ENCODE peak calls at places on chromosome 7, in ten cellular contexts. One of them, this sample, is unnamed.

GRCh38 chr7:76997381-76998262 is 34.5 kb downstream of the SPDYE17 start:
- DNase-seq in GM12865: no peak
- DNase-seq in fibroblast of villous mesenchyme: no peak
- DNase-seq in psoas muscle: no peak
- DNase-seq in brain microvascular endothelial cell: no peak
- DNase-seq in HepG2: no peak
- DNase-seq in left ventricle myocardium inferior: no peak
- DNase-seq in CD4-positive, alpha-beta T cell: no peak
- DNase-seq in cardiac muscle cell: no peak
- DNase-seq in GM06990: no peak
- DNase-seq in this sample: no peak

GRCh38 chr7:33854178-33854577 is 51.2 kb upstream of the BMPER start:
- DNase-seq in GM12865: no peak
- DNase-seq in fibroblast of villous mesenchyme: no peak
- DNase-seq in psoas muscle: no peak
- DNase-seq in brain microvascular endothelial cell: no peak
- DNase-seq in HepG2: no peak
- DNase-seq in left ventricle myocardium inferior: no peak
- DNase-seq in CD4-positive, alpha-beta T cell: no peak
- DNase-seq in cardiac muscle cell: no peak
- DNase-seq in GM06990: no peak
- DNase-seq in this sample: no peak

GRCh38 chr7:114100810-114101209 is 182.0 kb upstream of the PPP1R3A start:
- DNase-seq in GM12865: no peak
- DNase-seq in fibroblast of villous mesenchyme: no peak
- DNase-seq in psoas muscle: no peak
- DNase-seq in brain microvascular endothelial cell: no peak
- DNase-seq in HepG2: no peak
- DNase-seq in left ventricle myocardium inferior: no peak
- DNase-seq in CD4-positive, alpha-beta T cell: no peak
- DNase-seq in cardiac muscle cell: no peak
- DNase-seq in GM06990: no peak
- DNase-seq in this sample: no peak

GRCh38 chr7:130144632-130145171 is 60.5 kb downstream of the TMEM209 start:
- DNase-seq in GM12865: no peak
- DNase-seq in fibroblast of villous mesenchyme: peak; percentile 60
- DNase-seq in psoas muscle: no peak
- DNase-seq in brain microvascular endothelial cell: peak; percentile 24
- DNase-seq in HepG2: peak; percentile 33
- DNase-seq in left ventricle myocardium inferior: no peak
- DNase-seq in CD4-positive, alpha-beta T cell: no peak
- DNase-seq in cardiac muscle cell: peak; percentile 23
- DNase-seq in GM06990: no peak
- DNase-seq in this sample: no peak

GRCh38 chr7:144728556-144728955 is 107.3 kb downstream of the TPK1 start:
- DNase-seq in GM12865: no peak
- DNase-seq in fibroblast of villous mesenchyme: no peak
- DNase-seq in psoas muscle: no peak
- DNase-seq in brain microvascular endothelial cell: no peak
- DNase-seq in HepG2: no peak
- DNase-seq in left ventricle myocardium inferior: no peak
- DNase-seq in CD4-positive, alpha-beta T cell: no peak
- DNase-seq in cardiac muscle cell: no peak
- DNase-seq in GM06990: no peak
- DNase-seq in this sample: no peak

GRCh38 chr7:33722383-33723096 is 182.8 kb upstream of the BMPER start:
- DNase-seq in GM12865: no peak
- DNase-seq in fibroblast of villous mesenchyme: peak; percentile 71
- DNase-seq in psoas muscle: peak; percentile 84
- DNase-seq in brain microvascular endothelial cell: peak; percentile 68
- DNase-seq in HepG2: peak; percentile 27
- DNase-seq in left ventricle myocardium inferior: no peak
- DNase-seq in CD4-positive, alpha-beta T cell: no peak
- DNase-seq in cardiac muscle cell: peak; percentile 84
- DNase-seq in GM06990: no peak
- DNase-seq in this sample: no peak

GRCh38 chr7:101606176-101606923 is 22.7 kb downstream of the MYL10 start:
- DNase-seq in GM12865: no peak
- DNase-seq in fibroblast of villous mesenchyme: no peak
- DNase-seq in psoas muscle: no peak
- DNase-seq in brain microvascular endothelial cell: no peak
- DNase-seq in HepG2: no peak
- DNase-seq in left ventricle myocardium inferior: no peak
- DNase-seq in CD4-positive, alpha-beta T cell: no peak
- DNase-seq in cardiac muscle cell: no peak
- DNase-seq in GM06990: no peak
- DNase-seq in this sample: no peak

GRCh38 chr7:2266911-2267310 is 24.9 kb downstream of the NUDT1 start:
- DNase-seq in GM12865: no peak
- DNase-seq in fibroblast of villous mesenchyme: peak; percentile 58
- DNase-seq in psoas muscle: no peak
- DNase-seq in brain microvascular endothelial cell: no peak
- DNase-seq in HepG2: no peak
- DNase-seq in left ventricle myocardium inferior: no peak
- DNase-seq in CD4-positive, alpha-beta T cell: no peak
- DNase-seq in cardiac muscle cell: no peak
- DNase-seq in GM06990: no peak
- DNase-seq in this sample: no peak

GRCh38 chr7:39609462-39610149 is 13.8 kb upstream of the RALA start:
- DNase-seq in GM12865: peak; percentile 16
- DNase-seq in fibroblast of villous mesenchyme: no peak
- DNase-seq in psoas muscle: no peak
- DNase-seq in brain microvascular endothelial cell: no peak
- DNase-seq in HepG2: no peak
- DNase-seq in left ventricle myocardium inferior: peak; percentile 33
- DNase-seq in CD4-positive, alpha-beta T cell: no peak
- DNase-seq in cardiac muscle cell: peak; percentile 24
- DNase-seq in GM06990: peak; percentile 37
- DNase-seq in this sample: peak; percentile 25

GRCh38 chr7:139557857-139558581 is 34.5 kb downstream of the CLEC2L start:
- DNase-seq in GM12865: no peak
- DNase-seq in fibroblast of villous mesenchyme: no peak
- DNase-seq in psoas muscle: no peak
- DNase-seq in brain microvascular endothelial cell: no peak
- DNase-seq in HepG2: no peak
- DNase-seq in left ventricle myocardium inferior: no peak
- DNase-seq in CD4-positive, alpha-beta T cell: no peak
- DNase-seq in cardiac muscle cell: no peak
- DNase-seq in GM06990: no peak
- DNase-seq in this sample: no peak

GRCh38 chr7:27192546-27193334 is 7.2 kb downstream of the HOXA13 start:
- DNase-seq in GM12865: no peak
- DNase-seq in fibroblast of villous mesenchyme: peak; percentile 76
- DNase-seq in psoas muscle: peak; percentile 51
- DNase-seq in brain microvascular endothelial cell: no peak
- DNase-seq in HepG2: no peak
- DNase-seq in left ventricle myocardium inferior: no peak
- DNase-seq in CD4-positive, alpha-beta T cell: no peak
- DNase-seq in cardiac muscle cell: no peak
- DNase-seq in GM06990: no peak
- DNase-seq in this sample: peak; percentile 33

GRCh38 chr7:119861385-119861784 is 411.6 kb upstream of the KCND2 start:
- DNase-seq in GM12865: no peak
- DNase-seq in fibroblast of villous mesenchyme: no peak
- DNase-seq in psoas muscle: no peak
- DNase-seq in brain microvascular endothelial cell: no peak
- DNase-seq in HepG2: no peak
- DNase-seq in left ventricle myocardium inferior: no peak
- DNase-seq in CD4-positive, alpha-beta T cell: no peak
- DNase-seq in cardiac muscle cell: no peak
- DNase-seq in GM06990: no peak
- DNase-seq in this sample: no peak

GRCh38 chr7:102320181-102320580 is 33.5 kb downstream of the SH2B2 start:
- DNase-seq in GM12865: no peak
- DNase-seq in fibroblast of villous mesenchyme: no peak
- DNase-seq in psoas muscle: no peak
- DNase-seq in brain microvascular endothelial cell: no peak
- DNase-seq in HepG2: no peak
- DNase-seq in left ventricle myocardium inferior: no peak
- DNase-seq in CD4-positive, alpha-beta T cell: no peak
- DNase-seq in cardiac muscle cell: no peak
- DNase-seq in GM06990: no peak
- DNase-seq in this sample: no peak

GRCh38 chr7:16915405-16915804 is 33.6 kb upstream of the AGR3 start:
- DNase-seq in GM12865: no peak
- DNase-seq in fibroblast of villous mesenchyme: peak; percentile 82
- DNase-seq in psoas muscle: no peak
- DNase-seq in brain microvascular endothelial cell: peak; percentile 90
- DNase-seq in HepG2: no peak
- DNase-seq in left ventricle myocardium inferior: no peak
- DNase-seq in CD4-positive, alpha-beta T cell: no peak
- DNase-seq in cardiac muscle cell: no peak
- DNase-seq in GM06990: no peak
- DNase-seq in this sample: no peak

GRCh38 chr7:92717982-92718716 is 118.2 kb downstream of the CDK6 start:
- DNase-seq in GM12865: peak; percentile 55
- DNase-seq in fibroblast of villous mesenchyme: peak; percentile 71
- DNase-seq in psoas muscle: peak; percentile 57
- DNase-seq in brain microvascular endothelial cell: peak; percentile 77
- DNase-seq in HepG2: peak; percentile 20
- DNase-seq in left ventricle myocardium inferior: no peak
- DNase-seq in CD4-positive, alpha-beta T cell: peak; percentile 9
- DNase-seq in cardiac muscle cell: no peak
- DNase-seq in GM06990: peak; percentile 36
- DNase-seq in this sample: peak; percentile 16

GRCh38 chr7:73618538-73618937 is 5.8 kb downstream of the MLXIPL start:
- DNase-seq in GM12865: no peak
- DNase-seq in fibroblast of villous mesenchyme: no peak
- DNase-seq in psoas muscle: no peak
- DNase-seq in brain microvascular endothelial cell: no peak
- DNase-seq in HepG2: no peak
- DNase-seq in left ventricle myocardium inferior: no peak
- DNase-seq in CD4-positive, alpha-beta T cell: no peak
- DNase-seq in cardiac muscle cell: no peak
- DNase-seq in GM06990: no peak
- DNase-seq in this sample: no peak

GRCh38 chr7:32677593-32677992 is 182.3 kb downstream of the AVL9 start:
- DNase-seq in GM12865: no peak
- DNase-seq in fibroblast of villous mesenchyme: no peak
- DNase-seq in psoas muscle: no peak
- DNase-seq in brain microvascular endothelial cell: no peak
- DNase-seq in HepG2: no peak
- DNase-seq in left ventricle myocardium inferior: no peak
- DNase-seq in CD4-positive, alpha-beta T cell: no peak
- DNase-seq in cardiac muscle cell: no peak
- DNase-seq in GM06990: no peak
- DNase-seq in this sample: no peak

GRCh38 chr7:141752634-141753033 is 11.3 kb upstream of the TAS2R3 start:
- DNase-seq in GM12865: no peak
- DNase-seq in fibroblast of villous mesenchyme: no peak
- DNase-seq in psoas muscle: no peak
- DNase-seq in brain microvascular endothelial cell: no peak
- DNase-seq in HepG2: no peak
- DNase-seq in left ventricle myocardium inferior: no peak
- DNase-seq in CD4-positive, alpha-beta T cell: no peak
- DNase-seq in cardiac muscle cell: peak; percentile 2
- DNase-seq in GM06990: no peak
- DNase-seq in this sample: no peak
- TF ChIP-seq CTCF in GM12865: peak; percentile 15
- TF ChIP-seq CTCF in fibroblast of villous mesenchyme: peak; percentile 19
- TF ChIP-seq CTCF in psoas muscle: no peak
- TF ChIP-seq CTCF in brain microvascular endothelial cell: peak; percentile 45
- TF ChIP-seq CTCF in HepG2: no peak
- TF ChIP-seq CTCF in left ventricle myocardium inferior: peak; percentile 31
- TF ChIP-seq CTCF in CD4-positive, alpha-beta T cell: no peak
- TF ChIP-seq CTCF in cardiac muscle cell: no peak
- TF ChIP-seq CTCF in GM06990: peak; percentile 11
- TF ChIP-seq CTCF in this sample: no peak

GRCh38 chr7:117375380-117375779 is 51.9 kb downstream of the ASZ1 start:
- DNase-seq in GM12865: no peak
- DNase-seq in fibroblast of villous mesenchyme: no peak
- DNase-seq in psoas muscle: no peak
- DNase-seq in brain microvascular endothelial cell: no peak
- DNase-seq in HepG2: no peak
- DNase-seq in left ventricle myocardium inferior: no peak
- DNase-seq in CD4-positive, alpha-beta T cell: no peak
- DNase-seq in cardiac muscle cell: no peak
- DNase-seq in GM06990: no peak
- DNase-seq in this sample: no peak
- TF ChIP-seq CTCF in GM12865: no peak
- TF ChIP-seq CTCF in fibroblast of villous mesenchyme: peak; percentile 35
- TF ChIP-seq CTCF in psoas muscle: no peak
- TF ChIP-seq CTCF in brain microvascular endothelial cell: peak; percentile 43
- TF ChIP-seq CTCF in HepG2: no peak
- TF ChIP-seq CTCF in left ventricle myocardium inferior: no peak
- TF ChIP-seq CTCF in CD4-positive, alpha-beta T cell: no peak
- TF ChIP-seq CTCF in cardiac muscle cell: peak; percentile 30
- TF ChIP-seq CTCF in GM06990: peak; percentile 31
- TF ChIP-seq CTCF in this sample: no peak

DNA sequence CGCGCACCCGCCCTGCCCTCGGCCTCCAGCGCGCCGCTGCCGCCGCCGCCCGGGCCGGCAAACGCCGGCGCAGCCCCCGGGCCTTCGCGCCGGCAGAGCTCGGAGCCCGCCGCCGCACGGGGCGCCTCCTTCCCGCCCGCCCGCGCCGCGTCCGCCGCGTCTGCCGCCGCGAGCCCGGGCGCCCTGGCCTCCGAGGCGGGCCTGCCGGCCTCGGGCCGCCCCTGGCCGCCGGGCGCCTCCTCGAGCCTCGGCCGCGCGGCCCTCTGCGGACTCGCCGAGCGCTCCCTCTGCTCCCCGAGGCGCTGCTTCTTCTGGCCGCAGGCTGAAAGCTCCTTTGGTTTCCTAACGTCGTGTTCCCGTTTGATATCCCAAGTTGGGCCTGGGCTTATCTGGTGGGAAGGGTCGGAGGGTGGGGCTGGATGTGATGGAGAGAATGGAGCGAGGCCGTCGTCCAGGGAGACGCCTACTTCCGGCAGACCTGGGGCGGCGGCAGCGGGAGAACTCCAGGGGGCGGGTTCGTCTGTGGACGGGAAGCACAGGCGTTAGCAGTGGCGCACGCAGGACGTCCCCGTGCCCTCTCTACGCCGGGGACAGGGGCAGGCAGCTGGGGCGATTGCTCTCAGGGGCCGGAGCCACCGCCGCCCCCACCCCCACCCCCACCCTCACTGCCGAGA is 221.0 kb downstream of the PHTF2 start:
- DNase-seq in GM12865: peak; percentile 80
- DNase-seq in fibroblast of villous mesenchyme: peak; percentile 71
- DNase-seq in psoas muscle: peak; percentile 95
- DNase-seq in brain microvascular endothelial cell: peak; percentile 71
- DNase-seq in HepG2: peak; percentile 45
- DNase-seq in left ventricle myocardium inferior: peak; percentile 94
- DNase-seq in CD4-positive, alpha-beta T cell: peak; percentile 34
- DNase-seq in cardiac muscle cell: peak; percentile 86
- DNase-seq in GM06990: peak; percentile 62
- DNase-seq in this sample: peak; percentile 62
- TF ChIP-seq CTCF in GM12865: no peak
- TF ChIP-seq CTCF in fibroblast of villous mesenchyme: peak; percentile 20
- TF ChIP-seq CTCF in psoas muscle: peak; percentile 9
- TF ChIP-seq CTCF in brain microvascular endothelial cell: no peak
- TF ChIP-seq CTCF in HepG2: peak; percentile 42
- TF ChIP-seq CTCF in left ventricle myocardium inferior: peak; percentile 28
- TF ChIP-seq CTCF in CD4-positive, alpha-beta T cell: no peak
- TF ChIP-seq CTCF in cardiac muscle cell: peak; percentile 19
- TF ChIP-seq CTCF in GM06990: peak; percentile 6
- TF ChIP-seq CTCF in this sample: no peak

GRCh38 chr7:134845461-134845860 is 66.0 kb downstream of the CALD1 start:
- DNase-seq in GM12865: peak; percentile 58
- DNase-seq in fibroblast of villous mesenchyme: no peak
- DNase-seq in psoas muscle: no peak
- DNase-seq in brain microvascular endothelial cell: no peak
- DNase-seq in HepG2: peak; percentile 74
- DNase-seq in left ventricle myocardium inferior: no peak
- DNase-seq in CD4-positive, alpha-beta T cell: no peak
- DNase-seq in cardiac muscle cell: no peak
- DNase-seq in GM06990: no peak
- DNase-seq in this sample: no peak
- TF ChIP-seq CTCF in GM12865: peak; percentile 62
- TF ChIP-seq CTCF in fibroblast of villous mesenchyme: peak; percentile 48
- TF ChIP-seq CTCF in psoas muscle: no peak
- TF ChIP-seq CTCF in brain microvascular endothelial cell: peak; percentile 64
- TF ChIP-seq CTCF in HepG2: peak; percentile 70
- TF ChIP-seq CTCF in left ventricle myocardium inferior: peak; percentile 37
- TF ChIP-seq CTCF in CD4-positive, alpha-beta T cell: peak; percentile 17
- TF ChIP-seq CTCF in cardiac muscle cell: peak; percentile 24
- TF ChIP-seq CTCF in GM06990: peak; percentile 54
- TF ChIP-seq CTCF in this sample: no peak